ENCODE peak calls at places on chromosomes 12 and 14, in six cellular contexts. One of them, this sample, is unnamed.

GRCh38 chr12:64107776-64108175 is 114.3 kb downstream of the KICS2 start:
- ATAC-seq in GM12878: no peak
- ATAC-seq in HepG2: no peak
- ATAC-seq in A549: no peak
- ATAC-seq in upper lobe of left lung: no peak
- ATAC-seq in K562: no peak
- ATAC-seq in this sample: no peak

GRCh38 chr12:58034311-58034710 is 92.9 kb downstream of the ATP23 start:
- ATAC-seq in GM12878: no peak
- ATAC-seq in HepG2: no peak
- ATAC-seq in A549: no peak
- ATAC-seq in upper lobe of left lung: no peak
- ATAC-seq in K562: no peak
- ATAC-seq in this sample: no peak

GRCh38 chr12:101850199-101850598 is 19.4 kb upstream of the GNPTAB start:
- ATAC-seq in GM12878: peak
- ATAC-seq in HepG2: no peak
- ATAC-seq in A549: no peak
- ATAC-seq in upper lobe of left lung: no peak
- ATAC-seq in K562: no peak
- ATAC-seq in this sample: no peak

GRCh38 chr14:89186850-89187376 is 230.1 kb downstream of the FOXN3 start:
- ATAC-seq in GM12878: peak
- ATAC-seq in HepG2: peak
- ATAC-seq in A549: no peak
- ATAC-seq in upper lobe of left lung: no peak
- ATAC-seq in K562: no peak
- ATAC-seq in this sample: peak

GRCh38 chr12:113109872-113110623 is 25.5 kb downstream of the RASAL1 start:
- ATAC-seq in GM12878: peak
- ATAC-seq in HepG2: no peak
- ATAC-seq in A549: no peak
- ATAC-seq in upper lobe of left lung: no peak
- ATAC-seq in K562: no peak
- ATAC-seq in this sample: no peak

GRCh38 chr14:50333010-50333409 is 20.9 kb downstream of the DMAC2L start:
- ATAC-seq in GM12878: no peak
- ATAC-seq in HepG2: no peak
- ATAC-seq in A549: no peak
- ATAC-seq in upper lobe of left lung: no peak
- ATAC-seq in K562: no peak
- ATAC-seq in this sample: peak

GRCh38 chr12:6478406-6478805 is 7.9 kb upstream of the VAMP1 start:
- ATAC-seq in GM12878: no peak
- ATAC-seq in HepG2: peak
- ATAC-seq in A549: peak
- ATAC-seq in upper lobe of left lung: peak
- ATAC-seq in K562: no peak
- ATAC-seq in this sample: no peak

GRCh38 chr12:49624919-49625577 is 1.7 kb downstream of the PRPF40B start:
- ATAC-seq in GM12878: no peak
- ATAC-seq in HepG2: no peak
- ATAC-seq in A549: no peak
- ATAC-seq in upper lobe of left lung: no peak
- ATAC-seq in K562: no peak
- ATAC-seq in this sample: no peak

GRCh38 chr14:100764716-100765115 is 38.0 kb downstream of the DLK1 start:
- ATAC-seq in GM12878: no peak
- ATAC-seq in HepG2: no peak
- ATAC-seq in A549: no peak
- ATAC-seq in upper lobe of left lung: no peak
- ATAC-seq in K562: no peak
- ATAC-seq in this sample: no peak

DNA sequence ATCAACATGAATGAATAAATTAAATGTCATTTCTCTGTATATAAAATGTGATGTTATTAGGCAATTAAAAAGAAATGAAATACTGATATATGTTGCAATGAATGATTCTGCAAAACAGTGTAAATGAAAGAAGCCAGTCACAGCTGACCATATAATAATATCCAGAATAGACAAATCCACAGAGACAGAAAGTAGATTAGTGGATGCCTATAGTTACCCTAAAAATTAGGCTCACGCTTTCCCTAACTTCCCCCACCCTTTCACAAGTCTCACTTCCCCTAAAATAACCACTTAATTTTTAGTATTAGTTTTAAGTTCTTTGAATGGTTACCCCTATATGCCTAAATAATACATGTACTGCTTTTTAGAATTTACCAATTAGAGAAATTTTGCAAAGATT is 348.9 kb upstream of the FAR2 start:
- ATAC-seq in GM12878: peak
- ATAC-seq in HepG2: no peak
- ATAC-seq in A549: no peak
- ATAC-seq in upper lobe of left lung: no peak
- ATAC-seq in K562: no peak
- ATAC-seq in this sample: no peak
- H3K27ac ChIP-seq in GM12878: no peak
- H3K27ac ChIP-seq in HepG2: no peak
- H3K27ac ChIP-seq in A549: no peak
- H3K27ac ChIP-seq in upper lobe of left lung: no peak
- H3K27ac ChIP-seq in K562: no peak
- H3K27ac ChIP-seq in this sample: no peak

DNA sequence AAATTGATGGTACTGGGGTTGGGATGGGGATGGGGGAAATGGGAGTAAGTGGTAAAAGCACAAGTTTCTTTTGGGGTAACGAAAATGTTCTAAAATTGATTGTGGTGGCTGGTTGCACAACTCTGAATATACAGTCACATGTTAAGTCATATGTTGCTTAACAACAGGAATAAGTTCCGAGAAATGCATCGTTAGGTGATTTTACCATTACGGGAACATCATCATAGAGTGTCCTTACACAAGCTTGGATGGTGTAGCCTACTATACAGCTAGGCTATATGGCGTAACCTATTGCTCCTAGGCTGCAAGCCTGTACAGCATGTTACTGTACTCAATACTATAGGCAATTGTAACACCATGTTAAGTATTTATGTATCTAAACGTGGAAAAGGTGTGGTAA is 31.0 kb downstream of the ITGA7 start:
- ATAC-seq in GM12878: no peak
- ATAC-seq in HepG2: no peak
- ATAC-seq in A549: no peak
- ATAC-seq in upper lobe of left lung: no peak
- ATAC-seq in K562: no peak
- ATAC-seq in this sample: peak
- TF ChIP-seq EP300 in GM12878: no peak
- TF ChIP-seq EP300 in HepG2: no peak
- TF ChIP-seq EP300 in A549: no peak
- TF ChIP-seq EP300 in upper lobe of left lung: no peak
- TF ChIP-seq EP300 in K562: no peak
- TF ChIP-seq EP300 in this sample: no peak

GRCh38 chr14:21226467-21226866 is 42.8 kb downstream of the HNRNPC start:
- ATAC-seq in GM12878: no peak
- ATAC-seq in HepG2: no peak
- ATAC-seq in A549: no peak
- ATAC-seq in upper lobe of left lung: no peak
- ATAC-seq in K562: no peak
- ATAC-seq in this sample: no peak
- H3K27ac ChIP-seq in GM12878: no peak
- H3K27ac ChIP-seq in HepG2: no peak
- H3K27ac ChIP-seq in A549: no peak
- H3K27ac ChIP-seq in upper lobe of left lung: no peak
- H3K27ac ChIP-seq in K562: no peak
- H3K27ac ChIP-seq in this sample: no peak

GRCh38 chr12:55703288-55703687 is 4.4 kb downstream of the ITGA7 start:
- ATAC-seq in GM12878: no peak
- ATAC-seq in HepG2: no peak
- ATAC-seq in A549: no peak
- ATAC-seq in upper lobe of left lung: no peak
- ATAC-seq in K562: no peak
- ATAC-seq in this sample: peak
- TF ChIP-seq EP300 in GM12878: no peak
- TF ChIP-seq EP300 in HepG2: no peak
- TF ChIP-seq EP300 in A549: no peak
- TF ChIP-seq EP300 in upper lobe of left lung: no peak
- TF ChIP-seq EP300 in K562: no peak
- TF ChIP-seq EP300 in this sample: no peak

GRCh38 chr12:28024231-28024995 is 51.9 kb upstream of the PTHLH start:
- ATAC-seq in GM12878: no peak
- ATAC-seq in HepG2: no peak
- ATAC-seq in A549: peak
- ATAC-seq in upper lobe of left lung: no peak
- ATAC-seq in K562: no peak
- ATAC-seq in this sample: no peak
- H3K27ac ChIP-seq in GM12878: no peak
- H3K27ac ChIP-seq in HepG2: no peak
- H3K27ac ChIP-seq in A549: peak
- H3K27ac ChIP-seq in upper lobe of left lung: no peak
- H3K27ac ChIP-seq in K562: no peak
- H3K27ac ChIP-seq in this sample: no peak

DNA sequence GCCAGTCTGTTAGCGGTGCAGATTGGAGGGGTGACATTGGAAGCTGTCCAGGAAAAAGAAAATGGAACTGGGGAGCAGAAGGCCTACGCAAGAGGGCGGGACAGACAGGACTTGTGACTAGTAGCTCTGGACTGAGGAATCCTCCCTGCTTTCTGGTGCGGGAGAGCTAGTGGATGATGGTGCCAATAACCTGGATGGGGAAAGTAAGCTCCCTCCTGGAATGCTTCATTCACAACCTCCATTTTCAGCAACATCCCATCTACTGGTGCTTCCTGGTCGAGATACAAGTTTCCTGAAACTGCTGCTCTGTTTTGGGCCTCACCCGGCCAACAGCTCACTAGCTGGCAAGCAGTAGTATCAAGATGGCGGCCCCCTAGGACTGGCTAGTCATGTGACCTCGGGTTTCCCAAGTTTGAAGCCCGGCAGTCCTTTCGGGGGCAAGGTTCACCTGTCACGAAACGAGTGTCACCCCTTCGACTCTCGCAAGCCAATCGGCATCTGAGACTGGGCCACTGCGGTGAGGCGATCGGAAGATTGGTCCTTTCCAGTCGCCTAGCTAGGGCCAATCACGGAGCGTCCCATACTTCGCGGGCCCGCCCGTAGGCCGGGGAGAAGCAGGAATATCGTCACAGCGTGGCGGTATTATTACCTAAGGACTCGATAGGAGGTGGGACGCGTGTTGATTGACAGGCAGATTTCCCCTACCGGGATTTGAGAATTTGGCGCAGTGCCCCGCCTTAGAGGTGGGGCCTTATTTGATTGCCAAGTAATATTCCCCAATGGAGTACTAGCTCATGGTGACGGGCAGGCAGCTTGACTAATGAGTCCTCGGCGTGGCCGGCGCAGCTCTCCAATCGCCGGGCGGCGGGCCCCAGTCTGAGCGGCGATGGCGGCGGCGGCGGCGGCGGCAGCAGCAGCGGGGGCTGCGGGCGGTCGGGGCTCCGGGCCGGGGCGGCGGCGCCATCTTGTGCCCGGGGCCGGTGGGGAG is at the start of gene PABPN1:
- ATAC-seq in GM12878: peak
- ATAC-seq in HepG2: peak
- ATAC-seq in A549: peak
- ATAC-seq in upper lobe of left lung: peak
- ATAC-seq in K562: peak
- ATAC-seq in this sample: peak
- TF ChIP-seq EP300 in GM12878: peak
- TF ChIP-seq EP300 in HepG2: peak
- TF ChIP-seq EP300 in A549: no peak
- TF ChIP-seq EP300 in upper lobe of left lung: no peak
- TF ChIP-seq EP300 in K562: no peak
- TF ChIP-seq EP300 in this sample: no peak

GRCh38 chr12:131105736-131106356 is 152.1 kb downstream of the ADGRD1 start:
- ATAC-seq in GM12878: peak
- ATAC-seq in HepG2: no peak
- ATAC-seq in A549: no peak
- ATAC-seq in upper lobe of left lung: no peak
- ATAC-seq in K562: no peak
- ATAC-seq in this sample: no peak

GRCh38 chr12:131102991-131103609 is 149.4 kb downstream of the ADGRD1 start:
- ATAC-seq in GM12878: peak
- ATAC-seq in HepG2: no peak
- ATAC-seq in A549: no peak
- ATAC-seq in upper lobe of left lung: no peak
- ATAC-seq in K562: no peak
- ATAC-seq in this sample: no peak

GRCh38 chr12:131105351-131105735 is 151.6 kb downstream of the ADGRD1 start:
- ATAC-seq in GM12878: no peak
- ATAC-seq in HepG2: no peak
- ATAC-seq in A549: no peak
- ATAC-seq in upper lobe of left lung: no peak
- ATAC-seq in K562: no peak
- ATAC-seq in this sample: no peak

GRCh38 chr12:131103614-131104463 is 150.1 kb downstream of the ADGRD1 start:
- ATAC-seq in GM12878: no peak
- ATAC-seq in HepG2: peak
- ATAC-seq in A549: peak
- ATAC-seq in upper lobe of left lung: no peak
- ATAC-seq in K562: no peak
- ATAC-seq in this sample: no peak

GRCh38 chr12:131104464-131105350 is 151.0 kb downstream of the ADGRD1 start:
- ATAC-seq in GM12878: peak
- ATAC-seq in HepG2: peak
- ATAC-seq in A549: peak
- ATAC-seq in upper lobe of left lung: peak
- ATAC-seq in K562: peak
- ATAC-seq in this sample: peak
- H3K27ac ChIP-seq in GM12878: no peak
- H3K27ac ChIP-seq in HepG2: no peak
- H3K27ac ChIP-seq in A549: peak
- H3K27ac ChIP-seq in upper lobe of left lung: no peak
- H3K27ac ChIP-seq in K562: no peak
- H3K27ac ChIP-seq in this sample: no peak

This sample was measured in gastroesophageal sphincter.